ENCODE peak calls at places on chromosomes 4 and X, in six cellular contexts. Y, P, S, I, G and O are unnamed samples.

GRCh38 chr4:48227662-48228061 is 42.0 kb downstream of the TEC start:
- DNase-seq in S (no peak), I (no peak), P (no peak), Y (no peak), G (no peak), O (no peak)

GRCh38 chr4:153523941-153524386 is 57.8 kb downstream of the TMEM131L start:
- DNase-seq in P (no peak), G (no peak), Y (no peak), I (no peak), S (no peak), O (no peak)

GRCh38 chr4:1494416-1495315 is 88.4 kb upstream of the NKX1-1 start:
- DNase-seq in S (no peak), G (no peak), I (no peak), Y (no peak), P (no peak), O (peak; percentile 61)

GRCh38 chrX:153032397-153033118 is 23.7 kb upstream of the PNMA3 start:
- DNase-seq in P (peak; percentile 47), I (peak; percentile 32), Y (peak; percentile 71), G (peak; percentile 79), S (peak; percentile 42), O (peak; percentile 71)

GRCh38 chr4:181416966-181417365 is 826.2 kb upstream of the TENM3 start:
- DNase-seq in S (no peak), I (no peak), Y (no peak), G (no peak), P (no peak), O (no peak)

GRCh38 chr4:2222838-2223237 is 19.1 kb downstream of the HAUS3 start:
- DNase-seq in S (no peak), P (no peak), G (no peak), I (no peak), Y (no peak), O (no peak)

GRCh38 chr4:98113005-98113404 is 30.3 kb downstream of the STPG2 start:
- DNase-seq in I (no peak), S (no peak), P (no peak), Y (peak; percentile 71), G (no peak), O (no peak)

GRCh38 chr4:80078361-80079092 is 5.5 kb upstream of the ANTXR2 start:
- DNase-seq in Y (no peak), P (no peak), I (no peak), S (no peak), G (no peak), O (no peak)

GRCh38 chrX:139559383-139560042 is 29.0 kb downstream of the F9 start:
- DNase-seq in I (no peak), Y (peak; percentile 31), G (no peak), S (no peak), P (no peak), O (no peak)

GRCh38 chrX:10474510-10474909 is 145.9 kb downstream of the MID1 start:
- DNase-seq in G (no peak), I (no peak), P (no peak), S (no peak), Y (no peak), O (no peak)

GRCh38 chr4:113223001-113223400 is 173.5 kb downstream of the ANK2 start:
- DNase-seq in G (no peak), S (no peak), P (no peak), Y (no peak), I (no peak), O (no peak)

GRCh38 chr4:31104596-31104995 is 384.4 kb downstream of the PCDH7 start:
- DNase-seq in S (no peak), I (no peak), Y (no peak), G (no peak), P (no peak), O (no peak)

GRCh38 chr4:71380721-71381120 is 41.9 kb downstream of the SLC4A4 start:
- DNase-seq in S (no peak), P (no peak), G (no peak), Y (peak; percentile 37), I (no peak), O (no peak)